ENCODE peak calls at places on chromosomes 6 and 20, in nine cellular contexts. P is cardiac muscle cell, N is stomach, R is HCT116, Q is left ventricle myocardium inferior, H is endothelial cell of umbilical vein, W is heart left ventricle, J is ascending aorta, B is HepG2. K is an unnamed sample. For H3K9me3, the result is how much of the 10 kb centered on the place peaks cover.

GRCh38 chr6:45199554-45199953 is 128.6 kb upstream of the RUNX2 start:
- DNase-seq in W (no peak), Q (no peak), B (peak), P (no peak), J (no peak), N (no peak), R (no peak), H (no peak), K (no peak)

GRCh38 chr20:36199293-36200257 is 36.7 kb upstream of the AAR2 start:
- DNase-seq in N (peak), H (peak), R (peak), P (peak), J (peak), B (peak), Q (peak), W (peak), K (no peak)

GRCh38 chr6:125020385-125020784 is 58.1 kb downstream of the RNF217 start:
- DNase-seq in R (no peak), H (no peak), B (no peak), N (no peak), Q (no peak), W (no peak), J (no peak), P (no peak), K (no peak)

GRCh38 chr20:59027746-59028320 is 4.3 kb downstream of the ATP5F1E start:
- DNase-seq in P (no peak), B (no peak), H (no peak), N (no peak), Q (no peak), R (no peak), J (no peak), W (no peak), K (no peak)

GRCh38 chr6:121695346-121695745 is 259.9 kb downstream of the GJA1 start:
- DNase-seq in B (no peak), J (no peak), P (no peak), N (no peak), R (no peak), H (no peak), Q (no peak), W (no peak), K (no peak)

GRCh38 chr20:22005535-22005934 is 300.1 kb downstream of the PAX1 start:
- DNase-seq in R (no peak), N (no peak), Q (no peak), H (no peak), W (no peak), J (no peak), P (no peak), B (no peak), K (no peak)

GRCh38 chr6:137491478-137491877 is 2.7 kb downstream of the OLIG3 start:
- DNase-seq in P (no peak), W (no peak), H (no peak), R (no peak), Q (no peak), B (no peak), N (no peak), J (no peak), K (no peak)

GRCh38 chr6:157513004-157513603 is 132.1 kb downstream of the ZDHHC14 start:
- DNase-seq in R (no peak), J (no peak), P (no peak), H (peak), N (no peak), Q (no peak), W (no peak), B (peak), K (no peak)

GRCh38 chr20:48148916-48149672 is 363.8 kb upstream of the SULF2 start:
- DNase-seq in Q (no peak), W (no peak), H (no peak), J (no peak), R (no peak), B (no peak), P (no peak), N (no peak), K (no peak)

GRCh38 chr6:42079941-42080464 is 29.7 kb downstream of the TAF8 start:
- DNase-seq in R (no peak), W (no peak), J (no peak), N (no peak), P (no peak), H (no peak), Q (no peak), B (no peak), K (no peak)

GRCh38 chr20:33859157-33859695 is 48.1 kb downstream of the CHMP4B start:
- DNase-seq in P (no peak), B (peak), J (no peak), W (peak), H (peak), N (no peak), R (no peak), Q (no peak), K (no peak)

GRCh38 chr6:107330190-107330589 is 129.2 kb downstream of the PDSS2 start:
- DNase-seq in Q (no peak), H (no peak), J (no peak), N (no peak), P (no peak), B (no peak), W (no peak), R (no peak), K (no peak)

GRCh38 chr6:75818061-75818855 is 69.2 kb downstream of the MYO6 start:
- DNase-seq in W (no peak), J (no peak), P (no peak), H (no peak), B (no peak), R (no peak), N (no peak), Q (no peak), K (no peak)

GRCh38 chr6:36028088-36028886 is 679 bp downstream of the MAPK14 start:
- DNase-seq in R (no peak), Q (peak), J (peak), B (peak), H (peak), W (peak), P (peak), N (peak), K (no peak)

GRCh38 chr20:18943542-18943941 is 130.0 kb downstream of the SCP2D1 start:
- DNase-seq in W (no peak), H (no peak), J (peak), R (no peak), B (no peak), N (no peak), P (no peak), Q (no peak), K (no peak)

GRCh38 chr20:48295445-48295903 is 510.2 kb upstream of the SULF2 start:
- DNase-seq in J (no peak), N (no peak), Q (no peak), W (peak), H (peak), B (peak), P (peak), R (peak), K (no peak)

GRCh38 chr6:12012231-12012565 is at the start of gene HIVEP1:
- DNase-seq in P (peak), W (peak), H (no peak), N (peak), B (no peak), Q (peak), J (peak), R (no peak), K (no peak)

GRCh38 chr6:366389-366788 is 25.2 kb upstream of the IRF4 start:
- DNase-seq in B (no peak), N (no peak), W (no peak), P (no peak), R (no peak), H (no peak), J (no peak), Q (no peak), K (no peak)

GRCh38 chr6:81978230-81978629 is 225.7 kb upstream of the TENT5A start:
- DNase-seq in N (no peak), W (no peak), J (no peak), Q (no peak), P (no peak), B (no peak), H (no peak), R (no peak), K (no peak)

GRCh38 chr6:75943381-75943780 is 129.1 kb downstream of the IMPG1 start:
- DNase-seq in N (no peak), Q (no peak), W (no peak), J (no peak), P (no peak), H (no peak), R (no peak), B (no peak), K (no peak)

GRCh38 chr6:130138116-130138908 is 84.4 kb downstream of the SAMD3 start:
- DNase-seq in W (no peak), H (no peak), B (no peak), N (no peak), P (no peak), Q (no peak), J (no peak), R (no peak), K (no peak)

GRCh38 chr20:50127587-50128519 is 14.9 kb upstream of the UBE2V1 start:
- DNase-seq in R (no peak), W (no peak), Q (no peak), H (no peak), P (no peak), B (no peak), N (no peak), J (no peak), K (no peak)

GRCh38 chr6:127914240-127914639 is 13.4 kb upstream of the THEMIS start:
- DNase-seq in J (no peak), R (no peak), N (no peak), Q (no peak), B (no peak), P (no peak), W (no peak), H (no peak), K (no peak)

GRCh38 chr6:73566954-73567591 is 46.2 kb upstream of the EEF1A1 start:
- DNase-seq in H (peak), P (no peak), Q (peak), B (peak), W (peak), R (peak), N (peak), J (peak), K (peak)

GRCh38 chr6:147621280-147621679 is 112.8 kb downstream of the SAMD5 start:
- DNase-seq in Q (no peak), N (no peak), R (no peak), H (no peak), B (peak), J (no peak), P (no peak), W (no peak), K (no peak)

GRCh38 chr6:23280445-23280844 is 711.1 kb downstream of the HDGFL1 start:
- DNase-seq in R (no peak), J (no peak), H (no peak), B (no peak), N (no peak), W (no peak), Q (no peak), P (no peak), K (no peak)

GRCh38 chr6:56995347-56995746 is 40.4 kb downstream of the BEND6 start:
- DNase-seq in J (no peak), P (no peak), R (peak), N (no peak), H (no peak), Q (no peak), W (no peak), B (peak), K (no peak)

GRCh38 chr6:129331450-129332138 is 378.4 kb downstream of the ARHGAP18 start:
- DNase-seq in W (no peak), J (no peak), H (peak), B (no peak), R (no peak), P (no peak), N (no peak), Q (no peak), K (no peak)

GRCh38 chr6:164856138-164856537 is 453.3 kb downstream of the C6orf118 start:
- DNase-seq in R (no peak), B (no peak), W (no peak), H (no peak), P (peak), J (no peak), N (no peak), Q (no peak), K (no peak)

GRCh38 chr6:94270040-94270689 is 850.8 kb upstream of the EPHA7 start:
- DNase-seq in R (no peak), W (no peak), B (no peak), Q (no peak), J (no peak), H (no peak), P (peak), N (no peak), K (no peak)

GRCh38 chr6:39426057-39426592 is 103.6 kb upstream of the KCNK16 start:
- DNase-seq in R (no peak), Q (no peak), N (no peak), J (no peak), W (no peak), P (no peak), H (peak), B (no peak), K (peak)

GRCh38 chr6:102619585-102619984 is 1226.1 kb downstream of the GRIK2 start:
- DNase-seq in W (no peak), J (no peak), B (peak), N (no peak), P (peak), R (peak), Q (no peak), H (no peak), K (no peak)

GRCh38 chr6:111810321-111811235 is 62.7 kb downstream of the FYN start:
- DNase-seq in J (no peak), B (no peak), N (no peak), W (no peak), R (no peak), H (no peak), P (no peak), Q (no peak), K (no peak)

GRCh38 chr6:91633374-91634184 is 1046.7 kb upstream of the MAP3K7 start:
- DNase-seq in N (no peak), W (no peak), R (no peak), Q (no peak), B (no peak), H (no peak), J (no peak), P (no peak), K (no peak)

GRCh38 chr6:32838114-32838958 is at the start of gene TAP2:
- DNase-seq in H (peak), B (peak), W (peak), N (peak), R (peak), P (peak), Q (peak), J (peak), K (no peak)
- TF ChIP-seq CTCF in H (peak), B (peak), W (peak), N (peak), R (peak), P (peak), Q (peak), J (peak), K (peak)

GRCh38 chr6:70652216-70652615 is 15.5 kb upstream of the SMAP1 start:
- DNase-seq in R (no peak), N (no peak), Q (no peak), H (no peak), B (peak), J (no peak), W (no peak), P (no peak), K (no peak)

DNA sequence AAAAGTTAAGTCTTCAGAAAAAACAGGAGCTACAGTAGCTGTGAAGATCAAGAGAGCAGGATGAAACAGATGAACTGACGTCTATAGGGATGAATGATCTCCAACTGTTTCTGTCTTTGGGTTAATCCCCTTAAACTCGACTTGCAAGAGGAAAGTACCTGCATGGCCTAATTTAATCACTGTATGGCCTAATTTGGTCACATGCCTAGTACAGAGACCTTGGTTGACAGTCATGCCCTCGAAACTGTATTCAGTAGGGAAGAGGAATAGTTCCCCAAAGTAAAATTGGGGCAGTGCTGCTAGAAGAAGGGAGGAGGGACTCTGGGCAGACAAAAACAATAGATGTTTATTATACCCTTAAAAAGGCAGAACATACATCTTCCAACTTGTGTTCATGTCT is 10.0 kb upstream of the SMAP1 start:
- DNase-seq in Q (no peak), P (no peak), B (no peak), H (no peak), R (no peak), W (no peak), J (no peak), N (no peak), K (no peak)
- H3K27ac ChIP-seq in Q (no peak), P (no peak), B (no peak), H (no peak), R (no peak), W (no peak), J (no peak), N (no peak), K (no peak)

GRCh38 chr20:31699801-31700728 is 22.6 kb downstream of the BCL2L1 start:
- DNase-seq in J (no peak), H (no peak), W (no peak), B (no peak), Q (no peak), N (no peak), P (no peak), R (no peak), K (no peak)

GRCh38 chr20:31704225-31705119 is 18.2 kb downstream of the BCL2L1 start:
- DNase-seq in H (peak), B (peak), J (no peak), R (peak), N (peak), W (no peak), P (no peak), Q (peak), K (no peak)

GRCh38 chr20:31700747-31701146 is 21.9 kb downstream of the BCL2L1 start:
- DNase-seq in H (no peak), B (no peak), P (no peak), Q (no peak), N (no peak), W (no peak), R (no peak), J (no peak), K (no peak)

GRCh38 chr20:31698803-31699718 is 23.6 kb downstream of the BCL2L1 start:
- DNase-seq in R (peak), W (peak), H (peak), B (peak), Q (no peak), N (peak), J (peak), P (no peak), K (no peak)

GRCh38 chr20:31701591-31701990 is 21.1 kb downstream of the BCL2L1 start:
- DNase-seq in P (no peak), N (no peak), H (no peak), J (no peak), R (no peak), B (no peak), W (no peak), Q (no peak), K (no peak)
- H3K9me3 ChIP-seq in P (under half), N (under half), H (under half), J (under half), R (under half), B (under half), W (under half), Q (under half), K (under half)

GRCh38 chr20:11391591-11391990 is 526.1 kb upstream of the BTBD3 start:
- DNase-seq in Q (no peak), W (no peak), N (no peak), H (no peak), P (no peak), B (no peak), J (no peak), R (no peak), K (no peak)

GRCh38 chr20:11387189-11387754 is 530.4 kb upstream of the BTBD3 start:
- DNase-seq in P (no peak), W (no peak), J (no peak), H (no peak), N (no peak), Q (no peak), R (peak), B (no peak), K (no peak)

GRCh38 chr20:11394145-11394833 is 523.4 kb upstream of the BTBD3 start:
- DNase-seq in J (no peak), P (no peak), B (no peak), Q (no peak), R (no peak), N (no peak), H (no peak), W (no peak), K (no peak)

GRCh38 chr20:11389188-11389587 is 528.5 kb upstream of the BTBD3 start:
- DNase-seq in H (no peak), Q (no peak), J (no peak), W (no peak), N (no peak), P (no peak), B (no peak), R (no peak), K (no peak)
- TF ChIP-seq CTCF in H (no peak), Q (no peak), J (no peak), W (no peak), N (no peak), P (no peak), B (no peak), R (no peak), K (no peak)

DNA sequence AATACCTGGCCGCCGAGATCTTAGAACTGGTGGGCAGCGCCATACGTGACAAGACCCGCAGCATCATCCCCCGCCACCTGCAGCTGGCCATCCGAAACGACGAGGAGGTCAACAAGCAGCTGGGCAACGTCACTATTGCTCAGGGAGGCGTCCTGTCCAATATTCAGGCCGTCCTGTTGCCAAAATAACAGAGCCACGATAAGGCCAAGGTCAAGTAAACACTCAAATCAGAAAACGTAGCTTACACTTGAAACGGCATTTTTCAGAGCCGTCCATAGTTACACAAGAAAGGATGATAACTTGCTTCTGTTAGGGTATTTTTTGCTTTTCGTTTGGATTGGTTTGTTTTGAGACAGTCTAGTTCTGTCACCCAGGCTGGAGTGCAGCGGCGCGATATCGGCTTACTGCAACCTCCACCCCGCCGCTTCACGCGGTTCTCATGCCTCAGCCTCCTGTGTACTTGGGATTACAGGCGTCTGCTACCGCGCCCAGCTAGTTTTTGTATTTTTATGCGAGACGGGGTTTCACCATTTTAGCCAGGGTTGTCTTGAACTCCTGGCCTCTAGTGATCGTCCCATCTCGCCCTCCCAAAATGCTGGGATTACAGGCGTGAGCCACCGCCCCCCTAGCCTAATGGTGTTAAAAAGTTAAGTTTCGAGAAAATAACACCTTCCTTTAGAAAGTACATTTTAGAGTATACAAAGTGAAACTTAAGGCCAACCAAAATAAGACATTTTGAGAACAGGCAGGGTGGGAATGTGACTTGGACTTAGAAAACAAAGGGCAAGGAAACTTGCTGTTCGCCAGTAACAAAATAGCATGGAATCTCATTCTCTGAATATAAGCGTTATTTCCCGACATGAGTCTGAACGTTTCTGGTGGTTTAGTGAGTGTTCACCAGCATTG is 42.8 kb upstream of the HFE start:
- DNase-seq in R (no peak), W (no peak), P (no peak), H (no peak), Q (peak), B (peak), N (no peak), J (no peak), K (no peak)
- H3K27ac ChIP-seq in R (no peak), W (peak), P (no peak), H (peak), Q (peak), B (peak), N (peak), J (peak), K (peak)

GRCh38 chr20:62111148-62111547 is 11.1 kb upstream of the LSM14B start:
- DNase-seq in W (no peak), Q (no peak), N (no peak), B (no peak), R (no peak), H (no peak), P (no peak), J (no peak), K (no peak)
- H3K9me3 ChIP-seq in W (under half), Q (half or more), N (half or more), B (under half), R (under half), H (under half), P (under half), J (half or more), K (under half)

GRCh38 chr6:43211960-43212359 is 17.3 kb downstream of the DNPH1 start:
- DNase-seq in B (peak), J (peak), R (no peak), H (peak), N (no peak), W (no peak), Q (no peak), P (no peak), K (no peak)
- TF ChIP-seq CTCF in B (peak), J (no peak), R (peak), H (peak), N (no peak), W (no peak), Q (no peak), P (no peak), K (no peak)